ENCODE peak calls at places on chromosomes 3 and 15, in nine cellular contexts. P is neuronal stem cell, U is aorta, V is heart right ventricle, G is upper lobe of right lung, I is A549, J is breast epithelium, M is cardiac muscle cell, H is left ventricle myocardium inferior. R is an unnamed sample.

GRCh38 chr15:36643551-36643950 is 64.1 kb downstream of the CDIN1 start:
- DNase-seq in P (no peak), U (no peak), V (no peak), G (no peak), I (no peak), J (no peak), M (no peak), H (no peak), R (no peak)

GRCh38 chr15:43408789-43409188 is 37.9 kb downstream of the TUBGCP4 start:
- DNase-seq in P (no peak), U (no peak), V (no peak), G (no peak), I (no peak), J (no peak), M (peak; percentile 51), H (no peak), R (no peak)

GRCh38 chr3:161748049-161748448 is 251.4 kb downstream of the OTOL1 start:
- DNase-seq in P (no peak), U (no peak), V (no peak), G (no peak), I (no peak), J (no peak), M (no peak), H (no peak), R (no peak)

GRCh38 chr15:34366271-34367043 is 539 bp downstream of the LPCAT4 start:
- DNase-seq in P (peak; percentile 63), U (peak; percentile 85), V (peak; percentile 77), G (peak; percentile 82), I (peak; percentile 66), J (no peak), M (peak; percentile 67), H (peak; percentile 70), R (no peak)

GRCh38 chr15:38690737-38691332 is 126.2 kb upstream of the RASGRP1 start:
- DNase-seq in P (peak; percentile 85), U (peak; percentile 79), V (peak; percentile 21), G (no peak), I (peak; percentile 68), J (peak; percentile 32), M (peak; percentile 85), H (peak; percentile 17), R (peak; percentile 68)

GRCh38 chr3:189460511-189460910 is 170.7 kb upstream of the TP63 start:
- DNase-seq in P (no peak), U (no peak), V (no peak), G (no peak), I (no peak), J (no peak), M (no peak), H (no peak), R (no peak)

GRCh38 chr15:78127882-78128281 is 3.4 kb downstream of the CIB2 start:
- DNase-seq in P (no peak), U (no peak), V (no peak), G (no peak), I (peak; percentile 68), J (no peak), M (no peak), H (no peak), R (no peak)

GRCh38 chr3:197460002-197460401 is 95.8 kb downstream of the BDH1 start:
- DNase-seq in P (no peak), U (no peak), V (no peak), G (peak; percentile 29), I (no peak), J (no peak), M (no peak), H (no peak), R (no peak)

GRCh38 chr3:152299243-152299976 is 30.7 kb downstream of the MBNL1 start:
- DNase-seq in P (no peak), U (no peak), V (no peak), G (no peak), I (no peak), J (no peak), M (no peak), H (no peak), R (no peak)

GRCh38 chr3:152302521-152303021 is 33.8 kb downstream of the MBNL1 start:
- DNase-seq in P (no peak), U (peak; percentile 81), V (peak; percentile 30), G (peak; percentile 72), I (peak; percentile 29), J (no peak), M (peak; percentile 87), H (peak; percentile 54), R (no peak)

GRCh38 chr3:152301745-152302181 is 33.0 kb downstream of the MBNL1 start:
- DNase-seq in P (no peak), U (no peak), V (no peak), G (no peak), I (no peak), J (no peak), M (no peak), H (no peak), R (no peak)

GRCh38 chr3:152298393-152299242 is 29.9 kb downstream of the MBNL1 start:
- DNase-seq in P (no peak), U (no peak), V (peak; percentile 31), G (peak; percentile 65), I (peak; percentile 85), J (no peak), M (peak; percentile 97), H (peak; percentile 48), R (no peak)

DNA sequence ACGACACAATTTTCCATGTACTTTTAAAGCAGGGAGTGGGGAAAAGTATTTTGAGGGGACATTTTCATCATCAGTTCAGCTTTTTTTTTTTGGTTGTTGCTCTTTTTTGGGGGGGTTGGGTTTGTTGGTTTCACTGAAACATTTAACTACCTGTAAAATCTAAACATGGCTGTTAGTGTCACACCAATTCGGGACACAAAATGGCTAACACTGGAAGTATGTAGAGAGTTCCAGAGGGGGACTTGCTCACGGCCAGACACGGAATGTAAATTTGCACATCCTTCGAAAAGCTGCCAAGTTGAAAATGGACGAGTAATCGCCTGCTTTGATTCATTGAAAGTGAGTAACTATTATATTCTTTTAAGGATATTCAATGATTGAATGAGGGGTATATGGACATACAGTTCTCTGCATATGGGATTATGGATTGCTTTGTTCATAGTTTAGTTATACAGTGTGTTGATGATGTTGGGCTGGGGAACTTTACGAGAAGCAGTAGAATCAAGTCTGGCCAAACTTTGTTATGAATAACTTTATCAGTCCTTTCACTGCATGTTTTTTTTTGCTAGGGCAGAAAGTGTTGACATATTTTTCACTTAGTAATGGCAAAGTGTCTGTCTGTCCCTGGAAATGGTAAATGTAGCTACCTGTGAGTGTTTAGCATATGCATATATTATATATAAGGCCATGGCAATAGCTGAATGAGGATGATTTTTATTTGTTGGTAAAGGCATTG is 31.5 kb downstream of the MBNL1 start:
- DNase-seq in P (no peak), U (no peak), V (no peak), G (no peak), I (no peak), J (no peak), M (no peak), H (no peak), R (no peak)
- H3K4me3 ChIP-seq in P (no peak overlapping the region), U (peak overlapping the region; percentile 64), V (peak overlapping the region; percentile 52), G (peak overlapping the region; percentile 29), I (no peak overlapping the region), J (peak overlapping the region; percentile 45), M (no peak overlapping the region), H (peak overlapping the region; percentile 60), R (no peak overlapping the region)

GRCh38 chr3:57065588-57065987 is 5.1 kb downstream of the SPATA12 start:
- DNase-seq in P (no peak), U (no peak), V (no peak), G (no peak), I (no peak), J (no peak), M (no peak), H (no peak), R (no peak)

GRCh38 chr3:57068437-57069089 is 8.1 kb downstream of the SPATA12 start:
- DNase-seq in P (no peak), U (peak; percentile 81), V (no peak), G (no peak), I (peak; percentile 68), J (peak; percentile 54), M (peak; percentile 83), H (peak; percentile 27), R (no peak)

GRCh38 chr3:57066471-57066870 is 6.0 kb downstream of the SPATA12 start:
- DNase-seq in P (no peak), U (no peak), V (no peak), G (no peak), I (no peak), J (no peak), M (no peak), H (no peak), R (no peak)

GRCh38 chr3:57073628-57074027 is 13.2 kb downstream of the SPATA12 start:
- DNase-seq in P (no peak), U (no peak), V (no peak), G (no peak), I (no peak), J (no peak), M (no peak), H (no peak), R (no peak)

GRCh38 chr3:57069471-57070010 is 9.1 kb downstream of the SPATA12 start:
- DNase-seq in P (no peak), U (no peak), V (no peak), G (no peak), I (no peak), J (no peak), M (no peak), H (no peak), R (no peak)
- H3K4me1 ChIP-seq in P (peaks cover 6% of the 10 kb centered on the region), U (no peaks in the 10 kb centered on the region), V (peaks cover 23% of the 10 kb centered on the region), G (peaks cover 8% of the 10 kb centered on the region), I (peaks cover 25% of the 10 kb centered on the region), J (no peaks in the 10 kb centered on the region), M (peaks cover 6% of the 10 kb centered on the region), H (peaks cover 16% of the 10 kb centered on the region), R (peaks cover 2% of the 10 kb centered on the region)

DNA sequence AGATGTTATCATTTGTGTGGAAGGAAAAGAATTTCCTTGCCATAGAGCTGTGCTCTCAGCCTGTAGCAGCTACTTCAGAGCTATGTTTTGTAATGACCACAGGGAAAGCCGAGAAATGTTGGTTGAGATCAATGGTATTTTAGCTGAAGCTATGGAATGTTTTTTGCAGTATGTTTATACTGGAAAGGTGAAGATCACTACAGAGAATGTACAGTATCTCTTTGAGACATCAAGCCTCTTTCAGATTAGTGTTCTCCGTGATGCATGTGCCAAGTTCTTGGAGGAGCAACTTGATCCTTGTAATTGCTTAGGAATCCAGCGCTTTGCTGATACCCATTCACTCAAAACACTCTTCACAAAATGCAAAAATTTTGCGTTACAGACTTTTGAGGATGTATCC is 15.1 kb downstream of the KLHL24 start:
- DNase-seq in P (no peak), U (no peak), V (no peak), G (no peak), I (no peak), J (no peak), M (no peak), H (no peak), R (no peak)
- H3K9me3 ChIP-seq in P (peaks cover 44% of the 10 kb centered on the region), U (peaks cover 4% of the 10 kb centered on the region), V (peaks cover 17% of the 10 kb centered on the region), G (peaks cover 25% of the 10 kb centered on the region), I (peaks cover 43% of the 10 kb centered on the region), J (peaks cover 15% of the 10 kb centered on the region), M (no peaks in the 10 kb centered on the region), H (peaks cover 46% of the 10 kb centered on the region), R (peaks cover 3% of the 10 kb centered on the region)

DNA sequence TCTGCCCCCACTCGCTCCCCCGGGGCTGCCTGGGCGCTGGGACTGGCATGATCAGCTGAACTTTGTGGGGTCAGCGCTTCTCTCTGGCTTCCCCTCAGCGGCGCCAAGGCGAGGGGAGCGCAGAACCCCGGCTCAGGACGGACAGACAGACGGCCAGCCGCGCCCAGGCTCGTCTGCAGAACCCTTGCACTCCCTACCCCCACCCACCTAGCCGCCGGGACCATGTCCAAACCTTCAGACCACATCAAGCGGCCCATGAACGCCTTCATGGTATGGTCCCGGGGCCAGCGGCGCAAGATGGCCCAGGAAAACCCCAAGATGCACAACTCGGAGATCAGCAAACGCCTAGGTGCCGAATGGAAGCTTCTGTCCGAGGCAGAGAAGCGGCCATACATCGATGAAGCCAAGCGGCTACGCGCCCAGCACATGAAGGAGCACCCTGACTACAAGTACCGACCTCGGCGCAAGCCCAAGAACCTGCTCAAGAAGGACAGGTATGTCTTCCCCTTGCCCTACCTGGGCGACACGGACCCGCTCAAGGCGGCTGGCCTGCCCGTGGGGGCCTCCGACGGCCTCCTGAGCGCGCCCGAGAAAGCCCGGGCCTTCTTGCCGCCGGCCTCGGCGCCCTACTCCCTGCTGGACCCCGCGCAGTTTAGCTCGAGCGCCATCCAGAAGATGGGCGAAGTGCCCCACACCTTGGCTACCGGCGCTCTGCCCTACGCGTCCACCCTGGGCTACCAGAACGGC is 621 bp downstream of the SOX14 start:
- DNase-seq in P (no peak), U (no peak), V (no peak), G (no peak), I (no peak), J (no peak), M (no peak), H (no peak), R (no peak)
- H3K4me3 ChIP-seq in P (no peak overlapping the region), U (no peak overlapping the region), V (no peak overlapping the region), G (no peak overlapping the region), I (no peak overlapping the region), J (peak overlapping the region; percentile 38), M (no peak overlapping the region), H (peak overlapping the region; percentile 46), R (peak overlapping the region; percentile 11)